ENCODE peak calls at places on chromosomes 16 and 17, in four cellular contexts. O is breast epithelium; T is CD8-positive, alpha-beta T cell; U is right atrium auricular region. S is an unnamed sample.

GRCh38 chr16:86519649-86520316 is 9.5 kb downstream of the FOXF1 start:
- DNase-seq in O (no peak), T (peak), U (no peak), S (peak)

GRCh38 chr17:19867654-19868395 is at the start of gene ULK2:
- DNase-seq in T (no peak), U (no peak), O (peak), S (peak)

GRCh38 chr16:442976-443375 is 17.5 kb downstream of the RAB11FIP3 start:
- DNase-seq in U (no peak), T (no peak), O (no peak), S (no peak)

GRCh38 chr17:49388290-49388640 is 26.2 kb upstream of the ZNF652 start:
- DNase-seq in O (no peak), T (no peak), U (no peak), S (no peak)

GRCh38 chr16:88534731-88535141 is 35.5 kb upstream of the ZC3H18 start:
- DNase-seq in U (no peak), T (no peak), O (no peak), S (no peak)

GRCh38 chr16:29114476-29115012 is 129.7 kb downstream of the LAT start:
- DNase-seq in T (no peak), O (no peak), U (no peak), S (no peak)

GRCh38 chr17:4604111-4604644 is 19.8 kb downstream of the SMTNL2 start:
- DNase-seq in T (no peak), O (peak), U (peak), S (no peak)

GRCh38 chr17:66717680-66718079 is 117.2 kb upstream of the CACNG5 start:
- DNase-seq in U (peak), T (no peak), O (peak), S (no peak)

GRCh38 chr16:81732699-81733098 is 46.4 kb upstream of the PLCG2 start:
- DNase-seq in O (no peak), T (no peak), U (no peak), S (no peak)

GRCh38 chr17:47982645-47983440 is 11.9 kb downstream of the CDK5RAP3 start:
- DNase-seq in O (no peak), U (no peak), T (no peak), S (no peak)

GRCh38 chr17:31724619-31725018 is 134.4 kb downstream of the COPRS start:
- DNase-seq in T (no peak), U (no peak), O (no peak), S (no peak)

GRCh38 chr16:22206847-22207714 is 1.0 kb downstream of the EEF2K start:
- DNase-seq in U (peak), O (peak), T (no peak), S (peak)

GRCh38 chr17:63634163-63634562 is 11.9 kb downstream of the MAP3K3 start:
- DNase-seq in O (no peak), T (no peak), U (no peak), S (peak)

GRCh38 chr16:70695351-70696070 is 9.7 kb upstream of the MTSS2 start:
- DNase-seq in O (no peak), U (no peak), T (no peak), S (peak)

GRCh38 chr17:36504156-36504545 is 17.7 kb downstream of the ZNHIT3 start:
- DNase-seq in T (no peak), U (no peak), O (no peak), S (no peak)

GRCh38 chr17:57921342-57921741 is 33.9 kb downstream of the CUEDC1 start:
- DNase-seq in U (no peak), O (peak), T (no peak), S (no peak)

GRCh38 chr17:80861892-80862291 is 129.7 kb upstream of the CHMP6 start:
- DNase-seq in U (no peak), O (no peak), T (no peak), S (peak)
- TF ChIP-seq CTCF in U (peak), O (no peak), T (peak), S (no peak)

GRCh38 chr16:80317132-80318098 is 223.4 kb upstream of the DYNLRB2 start:
- DNase-seq in O (no peak), T (no peak), U (no peak), S (no peak)
- TF ChIP-seq CTCF in O (no peak), T (no peak), U (no peak), S (peak)

GRCh38 chr16:80500116-80500859 is 40.5 kb upstream of the DYNLRB2 start:
- DNase-seq in U (no peak), T (no peak), O (no peak), S (no peak)
- TF ChIP-seq CTCF in U (no peak), T (no peak), O (no peak), S (no peak)

GRCh38 chr16:84340305-84341040 is 27.9 kb upstream of the ATP2C2 start:
- DNase-seq in U (no peak), O (peak), T (no peak), S (no peak)
- TF ChIP-seq CTCF in U (no peak), O (no peak), T (no peak), S (no peak)

DNA sequence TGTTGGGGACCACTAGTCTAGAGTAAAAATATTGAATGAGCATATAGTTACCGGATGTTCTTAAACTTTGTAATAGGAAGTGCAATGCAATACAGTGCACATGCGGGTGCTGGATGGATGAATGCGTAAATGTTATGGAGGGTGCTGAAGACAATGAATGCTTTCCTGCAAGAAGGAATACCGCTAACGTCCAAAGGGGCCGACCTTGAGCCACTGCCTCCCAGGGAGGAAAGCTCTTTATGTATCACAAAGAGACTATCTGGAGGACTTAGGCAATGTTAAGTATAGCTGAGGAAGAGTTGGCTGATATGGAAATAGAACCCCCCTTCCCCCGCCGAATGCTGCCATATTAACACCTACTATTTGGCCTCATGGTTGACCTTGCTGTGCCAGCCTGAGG is 27.5 kb upstream of the SHCBP1 start:
- DNase-seq in T (no peak), O (no peak), U (no peak), S (no peak)
- TF ChIP-seq CTCF in T (no peak), O (no peak), U (no peak), S (no peak)

GRCh38 chr17:32863559-32863958 is 13.4 kb downstream of the MYO1D start:
- DNase-seq in T (no peak), U (no peak), O (no peak), S (no peak)
- TF ChIP-seq CTCF in T (no peak), U (no peak), O (no peak), S (no peak)

DNA sequence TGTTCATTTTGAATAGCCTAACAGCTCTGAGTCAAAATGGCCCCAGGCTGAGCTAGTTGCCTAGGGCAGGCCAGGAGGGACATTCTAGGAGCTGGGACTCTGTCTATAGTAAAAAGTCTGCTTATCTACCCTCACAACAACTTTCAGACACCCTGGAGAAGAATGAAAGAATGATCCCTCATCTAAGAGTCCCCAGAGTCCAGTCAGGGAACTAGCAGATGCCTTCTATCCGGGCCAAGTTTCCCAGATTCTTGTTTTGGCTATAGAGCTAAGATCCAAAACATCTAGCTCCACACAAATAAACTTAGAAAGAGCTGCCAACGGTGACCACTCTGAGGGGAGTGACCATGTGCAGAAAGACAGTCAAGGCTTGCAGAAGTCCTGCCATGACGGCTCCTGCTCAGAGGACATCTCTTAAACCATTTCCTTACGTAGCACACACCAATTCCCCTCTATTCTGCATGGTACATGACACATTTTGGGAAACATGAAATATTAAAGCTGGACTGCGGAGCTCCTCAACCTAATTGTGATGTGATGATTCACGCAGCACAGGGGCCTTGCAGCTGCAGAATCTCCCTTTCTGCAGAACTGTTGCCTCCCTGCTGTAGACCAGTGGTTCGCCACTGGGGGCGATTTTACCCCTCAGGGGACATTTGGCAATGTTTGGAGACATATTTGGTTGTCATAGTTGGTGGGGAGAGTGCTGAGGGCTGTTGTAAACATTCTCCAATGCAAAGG is 24.2 kb downstream of the FAM20A start:
- DNase-seq in U (no peak), O (no peak), T (no peak), S (no peak)
- TF ChIP-seq CTCF in U (no peak), O (no peak), T (no peak), S (no peak)